ENCODE peak calls at places on chromosomes 7 and 10, in nine cellular contexts. U, M, Q, Z, S, V, L, R and I are unnamed samples.

GRCh38 chr7:89377219-89377618 is 581.7 kb upstream of the TEX47 start:
- DNase-seq in R (no peak), L (no peak), M (no peak), U (no peak), Q (no peak), S (no peak), Z (no peak), V (no peak), I (no peak)

GRCh38 chr7:18400281-18400680 is 95.3 kb upstream of the HDAC9 start:
- DNase-seq in Z (no peak), L (no peak), R (no peak), U (no peak), V (no peak), S (no peak), Q (no peak), M (no peak), I (no peak)

GRCh38 chr10:95655571-95656290 is 780 bp downstream of the ALDH18A1 start:
- DNase-seq in V (peak; percentile 56), M (no peak), L (no peak), S (peak; percentile 44), R (peak; percentile 31), U (no peak), Q (peak; percentile 8), Z (peak; percentile 50), I (no peak)

GRCh38 chr10:12556057-12556456 is 206.7 kb downstream of the CAMK1D start:
- DNase-seq in Q (no peak), R (no peak), S (no peak), U (no peak), Z (no peak), L (no peak), M (no peak), V (no peak), I (no peak)

GRCh38 chr10:102880256-102880655 is 11.0 kb downstream of the AS3MT start:
- DNase-seq in R (no peak), L (no peak), Z (no peak), V (no peak), Q (no peak), M (no peak), U (no peak), S (no peak), I (no peak)

GRCh38 chr7:98969386-98969785 is 91.1 kb downstream of the TRRAP start:
- DNase-seq in U (no peak), Z (no peak), L (no peak), V (no peak), M (no peak), R (no peak), S (no peak), Q (no peak), I (no peak)

GRCh38 chr10:35608317-35608672 is 3.2 kb downstream of the GJD4 start:
- DNase-seq in Z (no peak), M (no peak), V (no peak), S (no peak), R (no peak), U (no peak), Q (no peak), L (no peak), I (no peak)

GRCh38 chr7:157224627-157225026 is 85.9 kb downstream of the UBE3C start:
- DNase-seq in Q (peak; percentile 46), U (no peak), L (no peak), S (peak; percentile 46), M (no peak), R (peak; percentile 36), V (peak; percentile 16), Z (peak; percentile 59), I (no peak)

GRCh38 chr10:21758239-21758638 is 224.2 kb downstream of the MLLT10 start:
- DNase-seq in U (no peak), R (no peak), Q (no peak), M (no peak), V (no peak), S (no peak), Z (no peak), L (no peak), I (no peak)